ENCODE peak calls at places on chromosomes 3 and 15, in nine cellular contexts. O, S, P, Z, W, M, J, H and I are unnamed samples.

GRCh38 chr3:128521715-128522114 is 28.7 kb upstream of the GATA2 start:
- DNase-seq in O (peak), S (no peak), P (no peak), Z (no peak), W (no peak), M (no peak), J (no peak), H (no peak), I (no peak)

GRCh38 chr15:74995182-74995778 is at the start of gene SCAMP5:
- DNase-seq in O (peak), S (peak), P (peak), Z (peak), W (peak), M (peak), J (peak), H (peak), I (peak)

GRCh38 chr3:129616713-129617112 is 10.2 kb upstream of the PLXND1 start:
- DNase-seq in O (peak), S (no peak), P (no peak), Z (no peak), W (no peak), M (no peak), J (peak), H (no peak), I (no peak)

GRCh38 chr3:191262650-191263049 is 63.6 kb downstream of the OSTN start:
- DNase-seq in O (no peak), S (no peak), P (no peak), Z (no peak), W (no peak), M (no peak), J (no peak), H (peak), I (no peak)

GRCh38 chr15:25731411-25731810 is 131.7 kb downstream of the ATP10A start:
- DNase-seq in O (no peak), S (no peak), P (no peak), Z (no peak), W (no peak), M (no peak), J (no peak), H (no peak), I (no peak)

GRCh38 chr3:42979044-42979962 is at the start of gene GASK1A:
- DNase-seq in O (peak), S (peak), P (no peak), Z (peak), W (peak), M (no peak), J (peak), H (no peak), I (peak)

GRCh38 chr3:182185341-182185740 is 473.6 kb downstream of the SOX2 start:
- DNase-seq in O (no peak), S (no peak), P (no peak), Z (no peak), W (no peak), M (no peak), J (no peak), H (no peak), I (no peak)

GRCh38 chr3:138608322-138609214 is at the start of gene FAIM:
- DNase-seq in O (peak), S (peak), P (peak), Z (peak), W (peak), M (no peak), J (peak), H (peak), I (peak)

GRCh38 chr3:167166012-167166411 is 214.1 kb downstream of the ZBBX start:
- DNase-seq in O (no peak), S (no peak), P (no peak), Z (no peak), W (no peak), M (no peak), J (no peak), H (no peak), I (no peak)

GRCh38 chr3:10404377-10404776 is 83.5 kb upstream of the SEC13 start:
- DNase-seq in O (no peak), S (no peak), P (no peak), Z (no peak), W (no peak), M (no peak), J (no peak), H (no peak), I (no peak)

GRCh38 chr15:51865291-51865690 is 35.8 kb downstream of the TMOD3 start:
- DNase-seq in O (no peak), S (no peak), P (no peak), Z (no peak), W (no peak), M (no peak), J (no peak), H (no peak), I (no peak)

GRCh38 chr15:46365612-46366011 is 730.8 kb downstream of the SQOR start:
- DNase-seq in O (no peak), S (no peak), P (no peak), Z (no peak), W (peak), M (peak), J (peak), H (no peak), I (no peak)

GRCh38 chr3:78101363-78101762 is 1061.5 kb downstream of the ROBO2 start:
- DNase-seq in O (no peak), S (no peak), P (no peak), Z (no peak), W (no peak), M (peak), J (peak), H (no peak), I (no peak)

GRCh38 chr15:68316061-68316804 is 38.7 kb downstream of the FEM1B start:
- DNase-seq in O (peak), S (peak), P (no peak), Z (peak), W (peak), M (no peak), J (peak), H (no peak), I (no peak)

GRCh38 chr3:139520028-139520737 is 19.4 kb downstream of the RBP1 start:
- DNase-seq in O (no peak), S (no peak), P (no peak), Z (no peak), W (no peak), M (no peak), J (peak), H (no peak), I (no peak)

GRCh38 chr15:101042320-101042719 is 123.2 kb downstream of the LRRK1 start:
- DNase-seq in O (no peak), S (no peak), P (no peak), Z (no peak), W (no peak), M (no peak), J (no peak), H (no peak), I (no peak)

GRCh38 chr3:134749802-134750553 is 45.1 kb upstream of the EPHB1 start:
- DNase-seq in O (no peak), S (no peak), P (no peak), Z (no peak), W (no peak), M (no peak), J (no peak), H (no peak), I (no peak)

GRCh38 chr3:5205165-5205941 is 17.8 kb downstream of the EDEM1 start:
- DNase-seq in O (no peak), S (no peak), P (no peak), Z (no peak), W (no peak), M (no peak), J (no peak), H (no peak), I (no peak)

GRCh38 chr3:79361748-79362378 is 405.9 kb downstream of the ROBO1 start:
- DNase-seq in O (peak), S (no peak), P (no peak), Z (peak), W (peak), M (no peak), J (peak), H (peak), I (peak)

GRCh38 chr3:29410660-29411405 is 130.0 kb downstream of the RBMS3 start:
- DNase-seq in O (no peak), S (no peak), P (no peak), Z (no peak), W (peak), M (no peak), J (peak), H (no peak), I (no peak)

GRCh38 chr3:146221276-146221675 is 29.6 kb downstream of the PLSCR4 start:
- DNase-seq in O (peak), S (no peak), P (no peak), Z (no peak), W (no peak), M (no peak), J (peak), H (no peak), I (no peak)

GRCh38 chr3:59189561-59190338 is 139.9 kb upstream of the CFAP20DC start:
- DNase-seq in O (no peak), S (no peak), P (no peak), Z (no peak), W (no peak), M (no peak), J (peak), H (no peak), I (no peak)

GRCh38 chr3:73270839-73271483 is 209.5 kb downstream of the EBLN2 start:
- DNase-seq in O (no peak), S (peak), P (no peak), Z (no peak), W (no peak), M (no peak), J (peak), H (no peak), I (no peak)

GRCh38 chr3:72145506-72146380 is 360.8 kb upstream of the PROK2 start:
- DNase-seq in O (no peak), S (peak), P (no peak), Z (peak), W (peak), M (no peak), J (peak), H (no peak), I (no peak)

GRCh38 chr3:129059311-129059975 is 1.1 kb upstream of the GP9 start:
- DNase-seq in O (no peak), S (no peak), P (no peak), Z (no peak), W (no peak), M (no peak), J (no peak), H (no peak), I (no peak)

GRCh38 chr3:33089515-33089914 is 7.4 kb downstream of the GLB1 start:
- DNase-seq in O (no peak), S (no peak), P (no peak), Z (no peak), W (no peak), M (no peak), J (no peak), H (peak), I (no peak)

GRCh38 chr3:126290325-126290724 is 66.9 kb downstream of the KLF15 start:
- DNase-seq in O (no peak), S (no peak), P (no peak), Z (no peak), W (no peak), M (no peak), J (no peak), H (no peak), I (no peak)

GRCh38 chr3:15805756-15806266 is 8.0 kb upstream of the ANKRD28 start:
- DNase-seq in O (peak), S (no peak), P (no peak), Z (no peak), W (no peak), M (no peak), J (peak), H (no peak), I (no peak)

GRCh38 chr3:38829404-38829803 is 13.4 kb upstream of the SCN10A start:
- DNase-seq in O (peak), S (no peak), P (no peak), Z (no peak), W (no peak), M (peak), J (peak), H (no peak), I (no peak)

GRCh38 chr15:69509131-69509530 is 56.5 kb downstream of the RPLP1 start:
- DNase-seq in O (no peak), S (no peak), P (no peak), Z (no peak), W (no peak), M (no peak), J (no peak), H (no peak), I (no peak)

GRCh38 chr3:134189848-134190247 is 60.8 kb downstream of the RYK start:
- DNase-seq in O (no peak), S (no peak), P (no peak), Z (no peak), W (no peak), M (no peak), J (no peak), H (no peak), I (no peak)

GRCh38 chr3:196639517-196640500 is at the start of gene NRROS:
- DNase-seq in O (peak), S (peak), P (peak), Z (peak), W (peak), M (no peak), J (peak), H (peak), I (peak)

GRCh38 chr15:65660927-65661326 is 39.2 kb downstream of the SLC24A1 start:
- DNase-seq in O (no peak), S (no peak), P (no peak), Z (no peak), W (no peak), M (no peak), J (peak), H (no peak), I (no peak)

GRCh38 chr15:93035953-93036810 is 52.8 kb downstream of the RGMA start:
- DNase-seq in O (peak), S (peak), P (peak), Z (peak), W (peak), M (no peak), J (peak), H (peak), I (no peak)

GRCh38 chr15:86106306-86106705 is 26.6 kb downstream of the AGBL1 start:
- DNase-seq in O (no peak), S (no peak), P (no peak), Z (no peak), W (no peak), M (no peak), J (no peak), H (no peak), I (no peak)

GRCh38 chr3:27391796-27392195 is 22.6 kb upstream of the NEK10 start:
- DNase-seq in O (no peak), S (no peak), P (no peak), Z (no peak), W (no peak), M (no peak), J (no peak), H (no peak), I (no peak)